ENCODE peak calls at places on chromosome 14, in six cellular contexts. I, M, V, E, Y and F are unnamed samples.

GRCh38 chr14:105517096-105517495 is 9.3 kb upstream of the TMEM121 start:
- DNase-seq in I (no peak), M (no peak), V (no peak), E (no peak), Y (no peak), F (no peak)

GRCh38 chr14:95018845-95019244 is 138.5 kb downstream of the DICER1 start:
- DNase-seq in I (no peak), M (no peak), V (no peak), E (no peak), Y (no peak), F (no peak)

GRCh38 chr14:68779761-68780323 is 13.0 kb downstream of the ZFP36L1 start:
- DNase-seq in I (peak), M (peak), V (peak), E (peak), Y (peak), F (no peak)

GRCh38 chr14:23327947-23328744 is 6.9 kb downstream of the PABPN1 start:
- DNase-seq in I (peak), M (peak), V (peak), E (peak), Y (peak), F (peak)

GRCh38 chr14:49999216-49999761 is 106.4 kb downstream of the ARF6 start:
- DNase-seq in I (no peak), M (peak), V (peak), E (peak), Y (peak), F (no peak)

GRCh38 chr14:75428230-75429104 is 645 bp downstream of the JDP2 start:
- DNase-seq in I (no peak), M (no peak), V (no peak), E (peak), Y (peak), F (no peak)

GRCh38 chr14:83217492-83217891 is 1683.8 kb upstream of the SEL1L start:
- DNase-seq in I (no peak), M (peak), V (no peak), E (peak), Y (no peak), F (no peak)

GRCh38 chr14:44700694-44701093 is 193.6 kb upstream of the FSCB start:
- DNase-seq in I (no peak), M (no peak), V (no peak), E (no peak), Y (no peak), F (no peak)

GRCh38 chr14:96895658-96896271 is 98.6 kb downstream of the VRK1 start:
- DNase-seq in I (no peak), M (no peak), V (no peak), E (no peak), Y (no peak), F (no peak)

GRCh38 chr14:70567791-70568190 is 32.7 kb downstream of the MED6 start:
- DNase-seq in I (peak), M (peak), V (peak), E (peak), Y (peak), F (no peak)

GRCh38 chr14:85439696-85440328 is 90.1 kb upstream of the FLRT2 start:
- DNase-seq in I (no peak), M (peak), V (no peak), E (peak), Y (no peak), F (no peak)

GRCh38 chr14:100994082-100994481 is 90.6 kb upstream of the RTL1 start:
- DNase-seq in I (no peak), M (peak), V (no peak), E (no peak), Y (no peak), F (no peak)

GRCh38 chr14:104595116-104595675 is 9.4 kb downstream of the TMEM179 start:
- DNase-seq in I (no peak), M (no peak), V (no peak), E (no peak), Y (no peak), F (no peak)

GRCh38 chr14:21719841-21720240 is 46.2 kb upstream of the OR4E1 start:
- DNase-seq in I (no peak), M (no peak), V (no peak), E (no peak), Y (no peak), F (no peak)

GRCh38 chr14:104130974-104131651 is 7.3 kb upstream of the KIF26A start:
- DNase-seq in I (peak), M (peak), V (no peak), E (peak), Y (peak), F (no peak)

GRCh38 chr14:43795600-43796228 is 711.4 kb downstream of the FSCB start:
- DNase-seq in I (peak), M (no peak), V (no peak), E (no peak), Y (no peak), F (no peak)

GRCh38 chr14:36217732-36218131 is 41.2 kb upstream of the PTCSC3 start:
- DNase-seq in I (no peak), M (no peak), V (no peak), E (no peak), Y (no peak), F (no peak)

GRCh38 chr14:28765169-28765906 is 1.2 kb upstream of the FOXG1 start:
- DNase-seq in I (no peak), M (no peak), V (no peak), E (no peak), Y (no peak), F (no peak)

GRCh38 chr14:24052656-24053547 is 1.1 kb downstream of the CARMIL3 start:
- DNase-seq in I (no peak), M (no peak), V (no peak), E (no peak), Y (no peak), F (no peak)

GRCh38 chr14:69263364-69263763 is 3.4 kb downstream of the GALNT16 start:
- DNase-seq in I (no peak), M (peak), V (no peak), E (peak), Y (no peak), F (no peak)

GRCh38 chr14:99549684-99550083 is 54.3 kb downstream of the CCDC85C start:
- DNase-seq in I (peak), M (no peak), V (no peak), E (peak), Y (no peak), F (no peak)